ENCODE peak calls at places on chromosomes 3 and 15, in eight cellular contexts. K, D, P, I, R, G, V and A are unnamed samples.

GRCh38 chr3:51371943-51372557 is 13.0 kb upstream of the MANF start:
- DNase-seq in K (peak), D (peak), P (peak), I (peak), R (peak), G (no peak), V (peak), A (no peak)

GRCh38 chr3:79367066-79367465 is 400.7 kb downstream of the ROBO1 start:
- DNase-seq in K (peak), D (no peak), P (no peak), I (no peak), R (no peak), G (no peak), V (no peak), A (no peak)

GRCh38 chr3:59877679-59878427 is 828.0 kb upstream of the CFAP20DC start:
- DNase-seq in K (no peak), D (no peak), P (no peak), I (no peak), R (no peak), G (no peak), V (no peak), A (peak)

GRCh38 chr15:71185706-71186105 is 70.4 kb downstream of the THSD4 start:
- DNase-seq in K (no peak), D (no peak), P (no peak), I (no peak), R (no peak), G (no peak), V (no peak), A (no peak)

GRCh38 chr15:36958611-36959010 is 141.7 kb downstream of the MEIS2 start:
- DNase-seq in K (no peak), D (no peak), P (no peak), I (no peak), R (no peak), G (no peak), V (no peak), A (no peak)

GRCh38 chr15:41656188-41656587 is 4.0 kb upstream of the MGA start:
- DNase-seq in K (no peak), D (no peak), P (no peak), I (no peak), R (no peak), G (no peak), V (no peak), A (no peak)

GRCh38 chr3:46466273-46466672 is 1.6 kb upstream of the LTF start:
- DNase-seq in K (no peak), D (no peak), P (peak), I (no peak), R (no peak), G (peak), V (no peak), A (no peak)

GRCh38 chr15:66763186-66764066 is 61.4 kb downstream of the SMAD6 start:
- DNase-seq in K (peak), D (no peak), P (peak), I (no peak), R (no peak), G (no peak), V (no peak), A (no peak)

GRCh38 chr3:65190111-65190510 is 502.3 kb upstream of the ADAMTS9 start:
- DNase-seq in K (no peak), D (no peak), P (no peak), I (no peak), R (no peak), G (no peak), V (no peak), A (no peak)

GRCh38 chr3:73623996-73624362 is 762 bp downstream of the PDZRN3 start:
- DNase-seq in K (peak), D (no peak), P (peak), I (no peak), R (no peak), G (peak), V (peak), A (no peak)

GRCh38 chr3:20111836-20112235 is 71.6 kb downstream of the KAT2B start:
- DNase-seq in K (no peak), D (no peak), P (no peak), I (no peak), R (no peak), G (no peak), V (no peak), A (no peak)

GRCh38 chr3:173221010-173221409 is 80.0 kb upstream of the SPATA16 start:
- DNase-seq in K (no peak), D (no peak), P (no peak), I (no peak), R (no peak), G (no peak), V (no peak), A (no peak)

GRCh38 chr3:52798978-52799476 is 4.4 kb downstream of the ITIH3 start:
- DNase-seq in K (no peak), D (peak), P (peak), I (no peak), R (peak), G (no peak), V (peak), A (peak)